ENCODE peak calls at places on chromosomes 7 and 10, in five cellular contexts. One of them, this sample, is unnamed.

GRCh38 chr10:11724938-11725776 is 17.0 kb upstream of the ECHDC3 start:
- DNase-seq in psoas muscle: no peak
- DNase-seq in left ventricle myocardium inferior: no peak
- DNase-seq in GM12878: peak; percentile 60
- DNase-seq in AG04450: peak; percentile 49
- DNase-seq in this sample: peak; percentile 23

GRCh38 chr7:25619963-25620799 is 391.9 kb upstream of the NPVF start:
- DNase-seq in AG04450: no peak
- DNase-seq in psoas muscle: peak; percentile 18
- DNase-seq in GM12878: no peak
- DNase-seq in left ventricle myocardium inferior: peak; percentile 34
- DNase-seq in this sample: no peak

GRCh38 chr10:119602241-119603095 is 5.7 kb upstream of the TIAL1 start:
- DNase-seq in psoas muscle: no peak
- DNase-seq in left ventricle myocardium inferior: no peak
- DNase-seq in AG04450: no peak
- DNase-seq in GM12878: no peak
- DNase-seq in this sample: no peak

GRCh38 chr7:45184326-45185027 is 26.9 kb downstream of the RAMP3 start:
- DNase-seq in psoas muscle: no peak
- DNase-seq in GM12878: no peak
- DNase-seq in AG04450: no peak
- DNase-seq in left ventricle myocardium inferior: no peak
- DNase-seq in this sample: no peak

GRCh38 chr10:43698156-43698555 is 49.5 kb upstream of the ZNF32 start:
- DNase-seq in AG04450: no peak
- DNase-seq in GM12878: no peak
- DNase-seq in left ventricle myocardium inferior: no peak
- DNase-seq in psoas muscle: no peak
- DNase-seq in this sample: no peak

GRCh38 chr7:8037151-8037550 is 68.6 kb downstream of the GLCCI1 start:
- DNase-seq in left ventricle myocardium inferior: no peak
- DNase-seq in AG04450: no peak
- DNase-seq in GM12878: no peak
- DNase-seq in psoas muscle: no peak
- DNase-seq in this sample: no peak

GRCh38 chr10:132480356-132480755 is 57.2 kb upstream of the INPP5A start:
- DNase-seq in left ventricle myocardium inferior: no peak
- DNase-seq in psoas muscle: peak; percentile 19
- DNase-seq in GM12878: no peak
- DNase-seq in AG04450: no peak
- DNase-seq in this sample: no peak

GRCh38 chr10:69716711-69717560 is 84.8 kb upstream of the COL13A1 start:
- DNase-seq in psoas muscle: peak; percentile 54
- DNase-seq in left ventricle myocardium inferior: no peak
- DNase-seq in GM12878: no peak
- DNase-seq in AG04450: no peak
- DNase-seq in this sample: no peak

GRCh38 chr10:74947781-74948401 is 121.5 kb downstream of the KAT6B start:
- DNase-seq in psoas muscle: no peak
- DNase-seq in left ventricle myocardium inferior: no peak
- DNase-seq in AG04450: no peak
- DNase-seq in GM12878: no peak
- DNase-seq in this sample: no peak

GRCh38 chr7:147432068-147432467 is 1158.5 kb upstream of the C7orf33 start:
- DNase-seq in GM12878: no peak
- DNase-seq in left ventricle myocardium inferior: no peak
- DNase-seq in AG04450: no peak
- DNase-seq in psoas muscle: no peak
- DNase-seq in this sample: no peak

GRCh38 chr7:69847921-69848612 is 249.8 kb downstream of the AUTS2 start:
- DNase-seq in left ventricle myocardium inferior: no peak
- DNase-seq in AG04450: no peak
- DNase-seq in GM12878: no peak
- DNase-seq in psoas muscle: no peak
- DNase-seq in this sample: no peak

GRCh38 chr10:4083509-4084003 is 298.5 kb upstream of the KLF6 start:
- DNase-seq in left ventricle myocardium inferior: no peak
- DNase-seq in AG04450: no peak
- DNase-seq in GM12878: no peak
- DNase-seq in psoas muscle: no peak
- DNase-seq in this sample: no peak

GRCh38 chr7:147547252-147547897 is 1043.2 kb upstream of the C7orf33 start:
- DNase-seq in psoas muscle: no peak
- DNase-seq in AG04450: no peak
- DNase-seq in GM12878: no peak
- DNase-seq in left ventricle myocardium inferior: no peak
- DNase-seq in this sample: no peak

GRCh38 chr10:23192741-23193434 is 776 bp downstream of the PTF1A start:
- DNase-seq in left ventricle myocardium inferior: no peak
- DNase-seq in psoas muscle: no peak
- DNase-seq in GM12878: no peak
- DNase-seq in AG04450: no peak
- DNase-seq in this sample: no peak

GRCh38 chr7:135510603-135511183 is 791 bp upstream of the CNOT4 start:
- DNase-seq in psoas muscle: no peak
- DNase-seq in AG04450: no peak
- DNase-seq in left ventricle myocardium inferior: no peak
- DNase-seq in GM12878: peak; percentile 4
- DNase-seq in this sample: no peak

GRCh38 chr10:131044379-131044778 is 267.1 kb downstream of the TCERG1L start:
- DNase-seq in left ventricle myocardium inferior: no peak
- DNase-seq in GM12878: no peak
- DNase-seq in AG04450: no peak
- DNase-seq in psoas muscle: no peak
- DNase-seq in this sample: no peak

GRCh38 chr10:91349381-91349780 is 60.8 kb upstream of the HECTD2 start:
- DNase-seq in GM12878: no peak
- DNase-seq in left ventricle myocardium inferior: no peak
- DNase-seq in psoas muscle: peak; percentile 31
- DNase-seq in AG04450: peak; percentile 72
- DNase-seq in this sample: peak; percentile 82

GRCh38 chr7:91962419-91962818 is 21.8 kb downstream of the AKAP9 start:
- DNase-seq in AG04450: no peak
- DNase-seq in left ventricle myocardium inferior: no peak
- DNase-seq in psoas muscle: no peak
- DNase-seq in GM12878: no peak
- DNase-seq in this sample: no peak

GRCh38 chr10:22997102-22997501 is 69.2 kb downstream of the ARMC3 start:
- DNase-seq in left ventricle myocardium inferior: no peak
- DNase-seq in AG04450: no peak
- DNase-seq in GM12878: no peak
- DNase-seq in psoas muscle: no peak
- DNase-seq in this sample: no peak

GRCh38 chr7:19284136-19284535 is 138.9 kb upstream of the FERD3L start:
- DNase-seq in AG04450: no peak
- DNase-seq in psoas muscle: no peak
- DNase-seq in GM12878: no peak
- DNase-seq in left ventricle myocardium inferior: no peak
- DNase-seq in this sample: no peak

GRCh38 chr10:1107004-1107403 is 50.8 kb downstream of the WDR37 start:
- DNase-seq in psoas muscle: no peak
- DNase-seq in GM12878: no peak
- DNase-seq in AG04450: no peak
- DNase-seq in left ventricle myocardium inferior: no peak
- DNase-seq in this sample: no peak

GRCh38 chr7:28686418-28686800 is 271.7 kb downstream of the TRIL start:
- DNase-seq in GM12878: no peak
- DNase-seq in psoas muscle: no peak
- DNase-seq in left ventricle myocardium inferior: no peak
- DNase-seq in AG04450: peak; percentile 38
- DNase-seq in this sample: no peak

GRCh38 chr10:47357911-47358310 is 9.7 kb downstream of the RBP3 start:
- DNase-seq in left ventricle myocardium inferior: no peak
- DNase-seq in psoas muscle: no peak
- DNase-seq in AG04450: no peak
- DNase-seq in GM12878: no peak
- DNase-seq in this sample: no peak

GRCh38 chr10:21688870-21689269 is 154.8 kb downstream of the MLLT10 start:
- DNase-seq in left ventricle myocardium inferior: no peak
- DNase-seq in GM12878: no peak
- DNase-seq in psoas muscle: no peak
- DNase-seq in AG04450: no peak
- DNase-seq in this sample: no peak

GRCh38 chr10:103479135-103479534 is at the start of gene CALHM3:
- DNase-seq in left ventricle myocardium inferior: no peak
- DNase-seq in GM12878: no peak
- DNase-seq in AG04450: no peak
- DNase-seq in psoas muscle: no peak
- DNase-seq in this sample: no peak

GRCh38 chr7:87413951-87414381 is 61.5 kb downstream of the ABCB4 start:
- DNase-seq in psoas muscle: peak; percentile 24
- DNase-seq in AG04450: peak; percentile 18
- DNase-seq in left ventricle myocardium inferior: no peak
- DNase-seq in GM12878: no peak
- DNase-seq in this sample: no peak

GRCh38 chr10:43816351-43817321 is 168.0 kb upstream of the ZNF32 start:
- DNase-seq in left ventricle myocardium inferior: no peak
- DNase-seq in psoas muscle: no peak
- DNase-seq in GM12878: peak; percentile 61
- DNase-seq in AG04450: peak; percentile 47
- DNase-seq in this sample: no peak

GRCh38 chr7:29622335-29623265 is 59.0 kb downstream of the PRR15 start:
- DNase-seq in psoas muscle: peak; percentile 21
- DNase-seq in GM12878: no peak
- DNase-seq in AG04450: peak; percentile 63
- DNase-seq in left ventricle myocardium inferior: no peak
- DNase-seq in this sample: peak; percentile 75

DNA sequence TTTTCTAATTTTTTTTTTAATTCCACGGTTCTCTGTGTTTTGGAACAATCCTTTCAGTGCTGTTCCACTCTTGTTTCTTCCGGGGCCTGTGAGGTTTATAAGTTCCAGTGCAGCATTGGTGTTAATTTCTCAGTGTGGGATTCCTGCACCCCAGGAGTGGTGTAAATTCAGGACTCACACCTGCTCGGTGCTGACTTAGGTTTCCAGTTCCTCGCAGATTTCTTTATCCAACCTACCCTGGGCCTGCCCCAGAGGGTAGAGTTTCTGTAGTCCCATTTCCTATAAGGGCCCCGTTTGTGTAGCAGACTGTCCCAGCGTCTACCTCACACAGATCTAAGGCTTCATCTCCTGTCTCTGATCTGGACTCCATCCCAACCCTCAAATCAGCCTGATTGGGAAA is 27.4 kb upstream of the MET start:
- DNase-seq in psoas muscle: no peak
- DNase-seq in GM12878: no peak
- DNase-seq in AG04450: no peak
- DNase-seq in left ventricle myocardium inferior: no peak
- DNase-seq in this sample: no peak
- TF ChIP-seq CTCF in psoas muscle: no peak
- TF ChIP-seq CTCF in GM12878: no peak
- TF ChIP-seq CTCF in AG04450: no peak
- TF ChIP-seq CTCF in left ventricle myocardium inferior: no peak
- TF ChIP-seq CTCF in this sample: no peak

DNA sequence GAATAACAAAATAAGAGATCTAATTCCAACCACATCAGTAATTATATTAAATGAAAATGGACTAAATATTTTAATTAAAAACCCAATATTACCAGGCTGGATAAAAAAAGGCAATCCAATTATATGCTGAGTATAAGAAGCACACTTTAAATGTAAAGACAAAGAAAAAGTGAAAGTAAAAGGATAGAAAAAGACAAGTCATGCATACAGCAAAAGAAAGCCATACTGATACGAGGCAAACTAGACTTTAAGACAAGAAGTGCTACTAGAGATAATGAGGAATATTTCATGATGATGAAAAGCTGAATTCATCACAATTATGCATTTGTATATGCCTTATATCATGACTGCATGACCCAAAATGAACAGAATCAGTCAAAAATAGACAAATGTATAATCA is 628.6 kb downstream of the PHTF2 start:
- DNase-seq in AG04450: no peak
- DNase-seq in psoas muscle: no peak
- DNase-seq in left ventricle myocardium inferior: no peak
- DNase-seq in GM12878: no peak
- DNase-seq in this sample: no peak
- H3K4me3 ChIP-seq in AG04450: no peak overlapping the region
- H3K4me3 ChIP-seq in psoas muscle: no peak overlapping the region
- H3K4me3 ChIP-seq in left ventricle myocardium inferior: no peak overlapping the region
- H3K4me3 ChIP-seq in GM12878: no peak overlapping the region
- H3K4me3 ChIP-seq in this sample: no peak overlapping the region

GRCh38 chr7:85749715-85750453 is 563.0 kb upstream of the SEMA3D start:
- DNase-seq in AG04450: no peak
- DNase-seq in GM12878: no peak
- DNase-seq in psoas muscle: no peak
- DNase-seq in left ventricle myocardium inferior: no peak
- DNase-seq in this sample: no peak

GRCh38 chr7:85748861-85749260 is 562.0 kb upstream of the SEMA3D start:
- DNase-seq in AG04450: no peak
- DNase-seq in psoas muscle: no peak
- DNase-seq in left ventricle myocardium inferior: no peak
- DNase-seq in GM12878: no peak
- DNase-seq in this sample: no peak

DNA sequence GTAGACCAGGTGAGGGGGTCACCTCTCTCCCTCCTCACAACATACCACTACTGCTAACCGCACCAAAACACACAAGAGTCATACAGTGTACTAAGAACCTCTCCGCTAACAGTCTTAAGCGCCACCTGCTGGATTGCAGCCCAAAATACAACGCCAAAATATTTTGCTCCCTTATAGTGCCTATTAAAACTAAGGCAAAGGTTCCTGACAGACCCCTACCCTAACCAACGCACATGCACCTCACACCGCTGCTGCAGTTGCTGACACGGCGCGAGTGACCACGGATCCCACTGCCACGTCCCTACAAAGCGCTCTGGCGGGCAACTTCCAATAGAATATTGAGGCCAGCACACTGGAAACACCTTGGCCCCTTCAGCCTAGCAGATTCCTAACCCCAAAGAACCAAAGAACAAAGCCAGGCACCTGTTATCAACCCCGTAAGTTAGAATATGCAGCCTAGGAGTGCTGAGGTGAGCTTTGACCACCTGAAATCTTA is 563.6 kb upstream of the SEMA3D start:
- DNase-seq in AG04450: no peak
- DNase-seq in left ventricle myocardium inferior: no peak
- DNase-seq in psoas muscle: no peak
- DNase-seq in GM12878: no peak
- DNase-seq in this sample: no peak
- TF ChIP-seq CTCF in AG04450: peak; percentile 92
- TF ChIP-seq CTCF in left ventricle myocardium inferior: peak; percentile 50
- TF ChIP-seq CTCF in psoas muscle: no peak
- TF ChIP-seq CTCF in GM12878: peak; percentile 65
- TF ChIP-seq CTCF in this sample: peak; percentile 89

DNA sequence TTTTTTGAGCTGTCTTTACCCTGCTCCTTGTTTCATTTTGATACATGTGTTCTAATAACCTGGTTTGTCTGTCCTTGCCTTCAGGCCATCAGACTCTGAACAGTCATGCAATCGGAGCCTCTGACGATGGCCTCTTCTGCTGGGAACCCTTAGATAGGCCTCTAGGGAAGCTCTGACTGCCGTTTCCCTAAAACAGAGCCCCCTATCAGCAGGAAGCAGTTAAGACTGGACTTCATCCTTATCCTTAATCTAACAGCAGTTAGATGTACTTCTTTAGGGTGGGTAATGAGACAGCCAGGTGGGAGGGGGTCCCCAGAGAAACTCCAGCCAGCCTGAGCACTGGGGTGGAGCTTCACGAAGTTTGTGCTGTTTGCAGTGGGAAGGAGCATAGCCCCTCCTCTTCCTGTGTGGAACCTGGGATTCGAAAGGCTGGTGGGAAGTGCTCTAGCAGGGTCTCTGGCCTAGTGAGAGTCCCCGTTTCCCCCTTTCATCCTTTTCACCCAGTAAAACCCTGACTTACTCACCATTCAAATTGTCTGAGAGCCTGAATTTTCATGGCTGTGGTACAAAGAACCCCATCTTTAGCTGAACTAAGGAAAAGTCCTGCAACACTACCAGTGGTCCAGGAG is 28.4 kb upstream of the SORCS3 start:
- DNase-seq in psoas muscle: no peak
- DNase-seq in GM12878: no peak
- DNase-seq in AG04450: no peak
- DNase-seq in left ventricle myocardium inferior: no peak
- DNase-seq in this sample: no peak
- H3K4me3 ChIP-seq in psoas muscle: no peak overlapping the region
- H3K4me3 ChIP-seq in GM12878: no peak overlapping the region
- H3K4me3 ChIP-seq in AG04450: no peak overlapping the region
- H3K4me3 ChIP-seq in left ventricle myocardium inferior: no peak overlapping the region
- H3K4me3 ChIP-seq in this sample: no peak overlapping the region